ENCODE peak calls at places on chromosomes 11 and 22, in seven cellular contexts. One of them, this sample, is unnamed.

GRCh38 chr22:40637181-40638150 is 947 bp upstream of the MRTFA start:
- DNase-seq in colonic mucosa: peak; percentile 43
- DNase-seq in activated effector memory CD4-positive, alpha-beta T cell treated with anti-CD3 and anti-CD28 coated beads, Interleukin-2, amount 50 U/mL, for 16 hours: peak; percentile 88
- DNase-seq in WTC11: peak; percentile 19
- DNase-seq in neural crest cell: no peak
- DNase-seq in stimulated activated naive CD4-positive, alpha-beta T cell: peak; percentile 27
- DNase-seq in hepatocyte: peak; percentile 65
- DNase-seq in this sample: peak; percentile 17

GRCh38 chr11:14082338-14082737 is 119.8 kb downstream of the SPON1 start:
- DNase-seq in colonic mucosa: no peak
- DNase-seq in activated effector memory CD4-positive, alpha-beta T cell treated with anti-CD3 and anti-CD28 coated beads, Interleukin-2, amount 50 U/mL, for 16 hours: no peak
- DNase-seq in WTC11: no peak
- DNase-seq in neural crest cell: no peak
- DNase-seq in stimulated activated naive CD4-positive, alpha-beta T cell: no peak
- DNase-seq in hepatocyte: no peak
- DNase-seq in this sample: no peak

GRCh38 chr11:67347964-67348749 is 5.2 kb downstream of the POLD4 start:
- DNase-seq in colonic mucosa: no peak
- DNase-seq in activated effector memory CD4-positive, alpha-beta T cell treated with anti-CD3 and anti-CD28 coated beads, Interleukin-2, amount 50 U/mL, for 16 hours: no peak
- DNase-seq in WTC11: no peak
- DNase-seq in neural crest cell: no peak
- DNase-seq in stimulated activated naive CD4-positive, alpha-beta T cell: no peak
- DNase-seq in hepatocyte: peak; percentile 55
- DNase-seq in this sample: no peak

GRCh38 chr11:57639321-57640067 is 10.2 kb downstream of the YPEL4 start:
- DNase-seq in colonic mucosa: no peak
- DNase-seq in activated effector memory CD4-positive, alpha-beta T cell treated with anti-CD3 and anti-CD28 coated beads, Interleukin-2, amount 50 U/mL, for 16 hours: no peak
- DNase-seq in WTC11: peak; percentile 97
- DNase-seq in neural crest cell: peak; percentile 92
- DNase-seq in stimulated activated naive CD4-positive, alpha-beta T cell: no peak
- DNase-seq in hepatocyte: peak; percentile 86
- DNase-seq in this sample: peak; percentile 38

GRCh38 chr11:72789493-72790131 is 4.2 kb downstream of the STARD10 start:
- DNase-seq in colonic mucosa: no peak
- DNase-seq in activated effector memory CD4-positive, alpha-beta T cell treated with anti-CD3 and anti-CD28 coated beads, Interleukin-2, amount 50 U/mL, for 16 hours: no peak
- DNase-seq in WTC11: no peak
- DNase-seq in neural crest cell: no peak
- DNase-seq in stimulated activated naive CD4-positive, alpha-beta T cell: no peak
- DNase-seq in hepatocyte: no peak
- DNase-seq in this sample: no peak

GRCh38 chr11:43825217-43825816 is 55.3 kb upstream of the ALKBH3 start:
- DNase-seq in colonic mucosa: peak; percentile 19
- DNase-seq in activated effector memory CD4-positive, alpha-beta T cell treated with anti-CD3 and anti-CD28 coated beads, Interleukin-2, amount 50 U/mL, for 16 hours: no peak
- DNase-seq in WTC11: no peak
- DNase-seq in neural crest cell: no peak
- DNase-seq in stimulated activated naive CD4-positive, alpha-beta T cell: no peak
- DNase-seq in hepatocyte: peak; percentile 58
- DNase-seq in this sample: peak; percentile 15

GRCh38 chr22:45867118-45867905 is 109.7 kb downstream of the WNT7B start:
- DNase-seq in colonic mucosa: peak; percentile 16
- DNase-seq in activated effector memory CD4-positive, alpha-beta T cell treated with anti-CD3 and anti-CD28 coated beads, Interleukin-2, amount 50 U/mL, for 16 hours: no peak
- DNase-seq in WTC11: peak; percentile 53
- DNase-seq in neural crest cell: peak; percentile 44
- DNase-seq in stimulated activated naive CD4-positive, alpha-beta T cell: no peak
- DNase-seq in hepatocyte: peak; percentile 62
- DNase-seq in this sample: no peak

GRCh38 chr22:49324527-49325491 is 502.9 kb downstream of the BRD1 start:
- DNase-seq in colonic mucosa: no peak
- DNase-seq in activated effector memory CD4-positive, alpha-beta T cell treated with anti-CD3 and anti-CD28 coated beads, Interleukin-2, amount 50 U/mL, for 16 hours: peak; percentile 46
- DNase-seq in WTC11: no peak
- DNase-seq in neural crest cell: no peak
- DNase-seq in stimulated activated naive CD4-positive, alpha-beta T cell: no peak
- DNase-seq in hepatocyte: no peak
- DNase-seq in this sample: peak; percentile 71

GRCh38 chr11:92557848-92558247 is 333.2 kb downstream of the FAT3 start:
- DNase-seq in colonic mucosa: no peak
- DNase-seq in activated effector memory CD4-positive, alpha-beta T cell treated with anti-CD3 and anti-CD28 coated beads, Interleukin-2, amount 50 U/mL, for 16 hours: no peak
- DNase-seq in WTC11: no peak
- DNase-seq in neural crest cell: no peak
- DNase-seq in stimulated activated naive CD4-positive, alpha-beta T cell: no peak
- DNase-seq in hepatocyte: no peak
- DNase-seq in this sample: no peak

GRCh38 chr11:77967753-77968152 is 26.7 kb downstream of the INTS4 start:
- DNase-seq in colonic mucosa: no peak
- DNase-seq in activated effector memory CD4-positive, alpha-beta T cell treated with anti-CD3 and anti-CD28 coated beads, Interleukin-2, amount 50 U/mL, for 16 hours: no peak
- DNase-seq in WTC11: no peak
- DNase-seq in neural crest cell: no peak
- DNase-seq in stimulated activated naive CD4-positive, alpha-beta T cell: no peak
- DNase-seq in hepatocyte: no peak
- DNase-seq in this sample: no peak

GRCh38 chr22:40434101-40434500 is 63.7 kb downstream of the SGSM3 start:
- DNase-seq in colonic mucosa: no peak
- DNase-seq in activated effector memory CD4-positive, alpha-beta T cell treated with anti-CD3 and anti-CD28 coated beads, Interleukin-2, amount 50 U/mL, for 16 hours: peak; percentile 21
- DNase-seq in WTC11: no peak
- DNase-seq in neural crest cell: no peak
- DNase-seq in stimulated activated naive CD4-positive, alpha-beta T cell: no peak
- DNase-seq in hepatocyte: no peak
- DNase-seq in this sample: no peak